ENCODE peak calls at places on chromosomes 4 and X, in seven cellular contexts. B is lower lobe of right lung, J is GM23338, A is RWPE1, C is substantia nigra, R is uterus, F is testis. L is an unnamed sample.

GRCh38 chr4:163744861-163745260 is 250.4 kb downstream of the TMA16 start:
- DNase-seq in B (no peak), J (no peak), A (no peak), C (no peak), R (no peak), F (no peak), L (no peak)

GRCh38 chr4:83340692-83341343 is 6.2 kb upstream of the HPSE start:
- DNase-seq in B (no peak), J (no peak), A (no peak), C (no peak), R (no peak), F (no peak), L (no peak)

GRCh38 chr4:106041294-106042002 is 146.2 kb downstream of the NPNT start:
- DNase-seq in B (no peak), J (no peak), A (no peak), C (no peak), R (no peak), F (no peak), L (peak)

GRCh38 chr4:41216294-41217019 is 2.1 kb upstream of the APBB2 start:
- DNase-seq in B (peak), J (peak), A (peak), C (peak), R (peak), F (peak), L (no peak)

GRCh38 chr4:22416403-22416802 is 99.5 kb downstream of the ADGRA3 start:
- DNase-seq in B (no peak), J (no peak), A (no peak), C (no peak), R (no peak), F (no peak), L (no peak)

GRCh38 chr4:52546449-52546848 is 112.7 kb downstream of the USP46 start:
- DNase-seq in B (no peak), J (no peak), A (no peak), C (no peak), R (no peak), F (peak), L (no peak)

GRCh38 chr4:51895816-51896408 is 53.0 kb downstream of the DCUN1D4 start:
- DNase-seq in B (no peak), J (peak), A (peak), C (peak), R (peak), F (peak), L (peak)

GRCh38 chr4:41538017-41538733 is at the start of gene LIMCH1:
- DNase-seq in B (peak), J (peak), A (no peak), C (no peak), R (peak), F (peak), L (no peak)

GRCh38 chr4:2256781-2257191 is 5.1 kb downstream of the MXD4 start:
- DNase-seq in B (peak), J (no peak), A (no peak), C (no peak), R (peak), F (peak), L (no peak)

GRCh38 chr4:185472063-185472542 is 570 bp upstream of the CCDC110 start:
- DNase-seq in B (no peak), J (no peak), A (no peak), C (no peak), R (no peak), F (no peak), L (no peak)

GRCh38 chr4:22720091-22720490 is 27.4 kb downstream of the GBA3 start:
- DNase-seq in B (no peak), J (no peak), A (no peak), C (no peak), R (no peak), F (no peak), L (no peak)

GRCh38 chr4:25258980-25259578 is 25.2 kb downstream of the PI4K2B start:
- DNase-seq in B (no peak), J (no peak), A (peak), C (no peak), R (no peak), F (no peak), L (no peak)

GRCh38 chrX:140157611-140158010 is 192.3 kb upstream of the CXorf66 start:
- DNase-seq in B (no peak), J (peak), A (no peak), C (no peak), R (no peak), F (no peak), L (no peak)

GRCh38 chr4:138236035-138236434 is 6.1 kb downstream of the SLC7A11 start:
- DNase-seq in B (no peak), J (no peak), A (no peak), C (no peak), R (no peak), F (no peak), L (no peak)

GRCh38 chr4:122823476-122823875 is 3.2 kb upstream of the FGF2 start:
- DNase-seq in B (no peak), J (no peak), A (no peak), C (no peak), R (no peak), F (no peak), L (no peak)

GRCh38 chr4:74456056-74456744 is 11.3 kb downstream of the AREG start:
- DNase-seq in B (no peak), J (no peak), A (no peak), C (no peak), R (no peak), F (no peak), L (no peak)

GRCh38 chr4:126664839-126665238 is 967.9 kb upstream of the INTU start:
- DNase-seq in B (no peak), J (no peak), A (no peak), C (no peak), R (no peak), F (no peak), L (no peak)

GRCh38 chr4:1233641-1234277 is 15.2 kb downstream of the CTBP1 start:
- DNase-seq in B (peak), J (no peak), A (no peak), C (no peak), R (peak), F (peak), L (no peak)

GRCh38 chr4:86834901-86835300 is 14.3 kb downstream of the SLC10A6 start:
- DNase-seq in B (no peak), J (no peak), A (no peak), C (no peak), R (no peak), F (no peak), L (no peak)

GRCh38 chr4:181601118-181601517 is 642.1 kb upstream of the TENM3 start:
- DNase-seq in B (no peak), J (no peak), A (no peak), C (no peak), R (no peak), F (no peak), L (no peak)

GRCh38 chrX:48958635-48959094 is 1.3 kb upstream of the OTUD5 start:
- DNase-seq in B (no peak), J (peak), A (no peak), C (peak), R (peak), F (no peak), L (no peak)

GRCh38 chr4:55458164-55458563 is 62.4 kb downstream of the TMEM165 start:
- DNase-seq in B (no peak), J (no peak), A (peak), C (no peak), R (no peak), F (no peak), L (no peak)

GRCh38 chr4:184392748-184393334 is 81.5 kb downstream of the IRF2 start:
- DNase-seq in B (no peak), J (no peak), A (no peak), C (no peak), R (no peak), F (no peak), L (no peak)

GRCh38 chr4:145716200-145716599 is 36.3 kb downstream of the C4orf51 start:
- DNase-seq in B (no peak), J (no peak), A (no peak), C (no peak), R (no peak), F (no peak), L (no peak)

GRCh38 chrX:65610040-65610439 is 57.4 kb upstream of the MSN start:
- DNase-seq in B (no peak), J (no peak), A (no peak), C (no peak), R (no peak), F (no peak), L (no peak)

GRCh38 chr4:59825104-59825503 is 1375.0 kb upstream of the ADGRL3 start:
- DNase-seq in B (no peak), J (no peak), A (no peak), C (no peak), R (no peak), F (no peak), L (no peak)

GRCh38 chr4:42995343-42995944 is 102.9 kb downstream of the GRXCR1 start:
- DNase-seq in B (no peak), J (peak), A (peak), C (no peak), R (no peak), F (no peak), L (no peak)

GRCh38 chr4:36824682-36825081 is 419.9 kb upstream of the NWD2 start:
- DNase-seq in B (no peak), J (peak), A (no peak), C (no peak), R (no peak), F (no peak), L (no peak)

GRCh38 chr4:10625130-10625529 is 59.4 kb downstream of the CLNK start:
- DNase-seq in B (no peak), J (no peak), A (no peak), C (no peak), R (no peak), F (no peak), L (no peak)

GRCh38 chrX:21354725-21355124 is 19.5 kb upstream of the CNKSR2 start:
- DNase-seq in B (no peak), J (no peak), A (no peak), C (no peak), R (no peak), F (no peak), L (no peak)

GRCh38 chr4:77151246-77151645 is 5.8 kb upstream of the CCNG2 start:
- DNase-seq in B (no peak), J (no peak), A (no peak), C (no peak), R (no peak), F (no peak), L (no peak)

GRCh38 chr4:13721894-13722293 is 94.4 kb upstream of the BOD1L1 start:
- DNase-seq in B (no peak), J (no peak), A (no peak), C (no peak), R (no peak), F (no peak), L (no peak)

GRCh38 chr4:46909078-46909477 is at the start of gene COX7B2:
- DNase-seq in B (no peak), J (no peak), A (no peak), C (no peak), R (no peak), F (peak), L (no peak)

GRCh38 chrX:7133036-7133412 is 14.5 kb upstream of the STS start:
- DNase-seq in B (no peak), J (no peak), A (no peak), C (no peak), R (peak), F (no peak), L (no peak)

GRCh38 chr4:70747874-70748273 is 26.1 kb downstream of the RUFY3 start:
- DNase-seq in B (no peak), J (no peak), A (no peak), C (no peak), R (no peak), F (no peak), L (no peak)
- H3K27ac ChIP-seq in B (no peak), J (no peak), A (no peak), C (no peak), R (no peak), F (peak), L (no peak)

DNA sequence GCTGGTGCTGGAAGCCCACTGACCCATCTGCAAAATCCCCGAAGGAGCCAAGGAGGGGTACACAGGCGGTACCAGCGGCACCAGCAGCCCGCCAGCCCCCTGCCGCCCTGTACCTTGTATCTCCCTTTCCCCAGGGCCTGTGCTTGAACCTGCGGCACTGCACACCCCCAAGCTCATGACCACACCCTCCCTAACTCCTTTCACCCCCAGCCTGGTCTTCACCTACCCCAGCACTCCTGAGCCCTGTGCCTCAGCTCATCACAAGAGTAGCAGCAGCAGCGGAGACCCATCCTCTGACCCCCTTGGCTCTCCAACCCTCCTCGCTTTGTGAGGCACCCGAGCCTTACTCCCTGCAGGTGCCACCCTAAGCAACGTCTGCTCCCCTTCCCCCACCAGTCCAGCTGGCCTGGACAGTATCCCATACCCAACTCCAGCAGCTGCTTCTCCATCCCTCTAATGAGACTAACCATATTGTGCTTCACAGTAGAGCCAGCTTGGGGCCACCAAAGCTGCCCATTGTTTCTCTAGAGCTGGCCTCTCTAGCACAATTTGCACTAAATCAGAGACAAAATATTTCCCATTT is 94.9 kb downstream of the LARP1B start:
- DNase-seq in B (no peak), J (no peak), A (no peak), C (peak), R (no peak), F (no peak), L (peak)
- H3K27ac ChIP-seq in B (no peak), J (no peak), A (no peak), C (no peak), R (no peak), F (no peak), L (no peak)

GRCh38 chrX:123975180-123975579 is 13.7 kb downstream of the STAG2 start:
- DNase-seq in B (no peak), J (no peak), A (no peak), C (no peak), R (no peak), F (no peak), L (no peak)

GRCh38 chrX:123976671-123977316 is 15.3 kb downstream of the STAG2 start:
- DNase-seq in B (no peak), J (peak), A (peak), C (no peak), R (no peak), F (no peak), L (no peak)

GRCh38 chrX:123967497-123967896 is 6.0 kb downstream of the STAG2 start:
- DNase-seq in B (no peak), J (no peak), A (no peak), C (no peak), R (no peak), F (no peak), L (no peak)

GRCh38 chrX:123968383-123969050 is 7.0 kb downstream of the STAG2 start:
- DNase-seq in B (no peak), J (no peak), A (no peak), C (no peak), R (no peak), F (no peak), L (no peak)

DNA sequence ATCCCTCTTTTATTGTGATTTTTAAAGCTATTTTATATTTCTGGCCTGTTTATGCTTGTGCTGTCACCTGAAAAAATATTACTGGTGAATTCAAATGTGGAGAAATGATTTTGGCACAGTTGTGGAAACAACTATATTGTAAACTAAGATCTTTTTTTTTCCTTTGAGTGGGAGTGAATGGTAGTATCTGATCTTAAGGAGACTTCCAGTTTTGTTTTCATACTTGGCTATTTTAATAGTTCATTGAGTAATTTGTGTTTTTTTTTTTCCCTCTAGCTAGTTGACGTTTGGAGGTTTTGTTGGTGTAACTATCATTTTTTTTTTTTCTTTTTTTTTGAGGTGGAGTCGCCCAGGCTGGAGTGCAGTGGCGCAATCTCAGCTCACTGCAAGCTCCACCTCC is 10.5 kb downstream of the STAG2 start:
- DNase-seq in B (no peak), J (no peak), A (no peak), C (no peak), R (no peak), F (no peak), L (no peak)
- H3K27ac ChIP-seq in B (no peak), J (no peak), A (no peak), C (no peak), R (peak), F (no peak), L (no peak)

DNA sequence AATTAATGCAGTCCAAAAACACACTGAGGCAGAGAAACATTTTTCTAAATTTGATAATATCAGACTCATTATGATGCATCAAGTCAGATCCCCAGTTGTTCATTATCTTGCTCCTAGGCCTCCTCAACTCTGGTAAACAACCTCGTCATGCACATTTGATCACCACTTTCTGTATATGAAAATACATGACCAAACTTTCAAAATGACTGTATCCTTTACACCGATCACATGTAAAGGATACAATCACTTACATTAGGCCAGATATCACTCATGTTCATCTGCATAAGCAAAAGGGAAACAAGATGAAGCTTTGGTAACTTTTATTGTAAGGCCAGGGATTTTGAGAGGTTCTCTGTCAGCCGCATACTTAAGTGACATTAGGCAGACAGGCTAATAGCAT is 99.4 kb upstream of the IL1RAPL1 start:
- DNase-seq in B (no peak), J (no peak), A (no peak), C (no peak), R (no peak), F (no peak), L (no peak)
- H3K27ac ChIP-seq in B (no peak), J (no peak), A (no peak), C (no peak), R (no peak), F (no peak), L (no peak)

DNA sequence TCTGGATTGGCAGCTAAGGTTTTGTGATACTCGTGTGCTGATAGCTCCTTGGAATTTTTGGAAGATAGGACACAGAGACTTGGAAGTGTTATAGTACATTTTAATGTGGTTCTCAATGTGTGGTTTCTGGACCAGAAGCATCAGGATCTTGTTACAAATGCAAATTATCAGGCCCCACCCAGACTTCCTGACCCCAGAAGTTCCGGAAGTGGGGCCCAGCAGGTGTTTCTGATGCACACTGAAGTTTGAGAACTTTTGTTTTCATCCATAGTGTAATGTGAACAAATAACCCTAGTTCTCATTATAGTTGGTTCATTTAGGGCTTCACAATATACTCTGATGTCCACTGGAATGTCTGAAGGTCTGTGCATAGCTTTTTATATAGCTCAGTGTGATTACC is 49.6 kb downstream of the LAMP2 start:
- DNase-seq in B (no peak), J (no peak), A (no peak), C (no peak), R (no peak), F (no peak), L (no peak)
- H3K27ac ChIP-seq in B (no peak), J (no peak), A (no peak), C (no peak), R (no peak), F (no peak), L (no peak)

GRCh38 chrX:119686087-119686639 is 6.8 kb downstream of the SEPTIN6 start:
- DNase-seq in B (no peak), J (no peak), A (no peak), C (no peak), R (no peak), F (no peak), L (no peak)
- H3K27ac ChIP-seq in B (peak), J (no peak), A (no peak), C (no peak), R (peak), F (peak), L (peak)

GRCh38 chrX:148609766-148610698 is 109.6 kb downstream of the AFF2 start:
- DNase-seq in B (no peak), J (peak), A (peak), C (no peak), R (no peak), F (no peak), L (no peak)
- H3K27ac ChIP-seq in B (no peak), J (no peak), A (no peak), C (no peak), R (no peak), F (no peak), L (no peak)